ENCODE peak calls at places on chromosomes 12 and 14, in five cellular contexts. V, I, Z, U and Q are unnamed samples.
A peak's percentile ranks its signal among the peaks of the same experiment; 100 is the strongest.

GRCh38 chr12:130617219-130617618 is 98.9 kb downstream of the RIMBP2 start:
- DNase-seq in I (no peak), V (no peak), Z (no peak), U (no peak), Q (no peak)

GRCh38 chr12:56375598-56376434 is 13.2 kb upstream of the APOF start:
- DNase-seq in Z (no peak), I (no peak), U (peak; percentile 69), V (no peak), Q (peak; percentile 82)

GRCh38 chr12:87302126-87302732 is 727.0 kb downstream of the C12orf50 start:
- DNase-seq in Z (no peak), U (no peak), V (no peak), I (no peak), Q (no peak)

GRCh38 chr14:50013198-50013918 is 103.0 kb downstream of the VCPKMT start:
- DNase-seq in Z (no peak), U (no peak), V (no peak), I (no peak), Q (no peak)

GRCh38 chr14:70905316-70905715 is 1.9 kb upstream of the PCNX1 start:
- DNase-seq in U (peak; percentile 58), I (peak; percentile 20), Z (peak; percentile 79), V (no peak), Q (no peak)

GRCh38 chr14:57714487-57714899 is 151.4 kb downstream of the SLC35F4 start:
- DNase-seq in I (no peak), U (no peak), Z (no peak), V (no peak), Q (no peak)

GRCh38 chr14:88584451-88584850 is 21.6 kb downstream of the ZC3H14 start:
- DNase-seq in U (no peak), Z (no peak), I (no peak), V (no peak), Q (no peak)

GRCh38 chr12:106926657-106927056 is 29.1 kb upstream of the TMEM263 start:
- DNase-seq in Z (no peak), I (no peak), V (no peak), U (no peak), Q (no peak)

GRCh38 chr12:97177482-97177881 is 270.4 kb downstream of the NEDD1 start:
- DNase-seq in U (no peak), V (no peak), Z (no peak), I (no peak), Q (no peak)

GRCh38 chr14:87175175-87175574 is 817.8 kb downstream of the GALC start:
- DNase-seq in Z (no peak), I (no peak), V (no peak), U (no peak), Q (no peak)

GRCh38 chr12:108468149-108468968 is 46.7 kb upstream of the FICD start:
- DNase-seq in U (no peak), I (no peak), Z (no peak), V (no peak), Q (no peak)

GRCh38 chr12:127401005-127401404 is 866.0 kb upstream of the TMEM132C start:
- DNase-seq in V (no peak), U (no peak), I (no peak), Z (no peak), Q (no peak)

GRCh38 chr12:41286426-41286825 is 98.3 kb downstream of the PDZRN4 start:
- DNase-seq in U (no peak), Z (no peak), V (no peak), I (no peak), Q (no peak)

GRCh38 chr12:118034429-118035193 is 18.1 kb downstream of the RFC5 start:
- DNase-seq in I (peak; percentile 22), Z (no peak), V (no peak), U (no peak), Q (no peak)

GRCh38 chr12:105508096-105508495 is 177.6 kb downstream of the C12orf75 start:
- DNase-seq in Z (no peak), V (no peak), I (no peak), U (no peak), Q (no peak)

GRCh38 chr14:100271247-100271939 is 32.4 kb downstream of the YY1 start:
- DNase-seq in I (peak; percentile 80), V (no peak), U (peak; percentile 75), Z (no peak), Q (no peak)

GRCh38 chr12:93947486-93947885 is 200.9 kb upstream of the PLXNC1 start:
- DNase-seq in U (no peak), V (no peak), Z (no peak), I (no peak), Q (no peak)

GRCh38 chr14:53842938-53843337 is 113.7 kb downstream of the BMP4 start:
- DNase-seq in Z (no peak), U (no peak), V (no peak), I (peak; percentile 28), Q (no peak)

GRCh38 chr12:14997998-14998397 is 25.2 kb downstream of the PDE6H start:
- DNase-seq in V (no peak), I (no peak), Z (no peak), U (no peak), Q (no peak)

GRCh38 chr14:59631237-59631636 is 54.6 kb upstream of the CCDC175 start:
- DNase-seq in U (no peak), Z (no peak), I (no peak), V (no peak), Q (no peak)

GRCh38 chr12:106205208-106206069 is 42.4 kb downstream of the CKAP4 start:
- DNase-seq in U (no peak), V (no peak), I (peak; percentile 24), Z (peak; percentile 85), Q (peak; percentile 46)

GRCh38 chr12:104928036-104928770 is 29.9 kb downstream of the SLC41A2 start:
- DNase-seq in V (no peak), I (no peak), U (no peak), Z (no peak), Q (no peak)

GRCh38 chr14:59576332-59577294 is at the start of gene CCDC175:
- DNase-seq in U (peak; percentile 95), I (peak; percentile 90), Z (peak; percentile 71), V (no peak), Q (peak; percentile 95)

GRCh38 chr14:28765169-28765906 is 1.2 kb upstream of the FOXG1 start:
- DNase-seq in V (no peak), I (no peak), U (no peak), Z (no peak), Q (no peak)

GRCh38 chr12:26198742-26199141 is 3.4 kb downstream of the SSPN start:
- DNase-seq in U (no peak), V (no peak), I (no peak), Z (peak; percentile 68), Q (no peak)

GRCh38 chr12:113439606-113440030 is 17.4 kb downstream of the SDSL start:
- DNase-seq in U (no peak), I (peak; percentile 64), V (no peak), Z (no peak), Q (no peak)

GRCh38 chr12:24407884-24408283 is 458.4 kb upstream of the SOX5 start:
- DNase-seq in V (no peak), Z (no peak), U (no peak), I (no peak), Q (no peak)

GRCh38 chr14:28754209-28754985 is 12.2 kb upstream of the FOXG1 start:
- DNase-seq in I (peak; percentile 32), V (no peak), U (no peak), Z (no peak), Q (no peak)

GRCh38 chr12:19245126-19245525 is 115.6 kb downstream of the PLEKHA5 start:
- DNase-seq in V (no peak), U (no peak), I (no peak), Z (no peak), Q (no peak)

GRCh38 chr12:3291939-3292338 is 199.1 kb upstream of the PRMT8 start:
- DNase-seq in Z (no peak), U (no peak), I (no peak), V (no peak), Q (no peak)
- TF ChIP-seq CTCF in Z (no peak), U (no peak), I (no peak), V (no peak), Q (no peak)

DNA sequence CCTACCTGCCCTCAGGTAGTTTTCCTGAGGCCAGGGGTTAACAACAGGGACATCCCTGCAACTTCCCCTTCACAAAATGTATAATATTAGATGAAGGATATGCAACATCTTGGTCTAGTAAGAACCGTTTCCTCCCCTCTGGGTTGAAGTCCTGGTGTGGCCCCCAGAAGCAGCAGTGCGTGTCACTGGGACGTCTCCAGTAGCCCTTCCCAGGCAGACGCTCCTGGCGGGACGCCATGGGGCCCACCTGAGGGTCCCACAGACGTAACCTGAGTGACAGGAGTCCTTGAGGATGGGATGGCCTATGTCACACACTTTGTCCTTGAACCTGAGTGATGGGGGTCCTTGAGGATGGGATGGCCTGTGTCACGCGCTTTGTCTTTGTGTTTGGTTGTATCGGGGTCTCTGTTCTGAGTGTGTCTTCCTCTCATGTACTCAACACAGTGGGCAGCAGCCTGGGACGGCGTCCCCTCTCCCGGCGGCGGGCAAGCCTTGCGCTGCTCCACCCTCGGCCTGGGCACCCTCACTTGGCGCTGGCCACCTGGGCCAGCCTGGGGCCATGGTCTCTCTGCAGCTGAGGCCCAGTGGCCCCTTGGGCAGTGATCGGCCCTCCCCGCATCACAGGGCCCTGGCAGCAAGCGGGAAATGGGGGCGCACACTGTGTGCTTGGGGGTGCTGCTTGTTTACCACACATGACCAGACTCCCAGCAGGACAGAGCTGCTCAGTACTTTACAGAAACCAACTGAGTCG is 14.3 kb upstream of the AMN start:
- DNase-seq in I (no peak), U (no peak), Z (no peak), V (no peak), Q (peak; percentile 51)
- TF ChIP-seq POLR2A in I (no peak), U (no peak), Z (no peak), V (no peak), Q (no peak)

GRCh38 chr14:26252176-26252575 is 345.7 kb downstream of the NOVA1 start:
- DNase-seq in V (no peak), I (no peak), U (no peak), Z (no peak), Q (no peak)

DNA sequence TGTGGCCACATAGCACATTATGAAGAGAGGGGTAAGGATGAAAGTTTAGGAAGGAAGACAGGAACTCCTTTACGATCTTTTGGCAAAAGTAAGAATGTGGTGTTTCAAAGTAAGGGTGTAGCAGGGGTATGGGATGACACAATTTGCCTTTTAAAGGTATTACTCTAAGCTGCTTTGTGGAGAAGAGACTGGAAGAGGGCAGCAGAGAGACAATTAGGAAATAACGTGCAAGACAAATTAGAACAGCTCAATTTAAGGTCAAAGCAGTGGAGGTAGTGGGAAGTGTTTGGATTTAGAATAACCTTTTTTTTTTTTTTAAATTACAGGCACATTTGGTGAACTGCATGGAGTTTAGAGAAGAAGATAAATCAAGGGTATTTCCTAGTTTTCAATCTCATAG is 342.6 kb downstream of the NOVA1 start:
- DNase-seq in V (no peak), Z (no peak), I (no peak), U (no peak), Q (no peak)
- TF ChIP-seq CTCF in V (peak; percentile 16), Z (peak; percentile 26), I (peak; percentile 4), U (no peak), Q (no peak)

DNA sequence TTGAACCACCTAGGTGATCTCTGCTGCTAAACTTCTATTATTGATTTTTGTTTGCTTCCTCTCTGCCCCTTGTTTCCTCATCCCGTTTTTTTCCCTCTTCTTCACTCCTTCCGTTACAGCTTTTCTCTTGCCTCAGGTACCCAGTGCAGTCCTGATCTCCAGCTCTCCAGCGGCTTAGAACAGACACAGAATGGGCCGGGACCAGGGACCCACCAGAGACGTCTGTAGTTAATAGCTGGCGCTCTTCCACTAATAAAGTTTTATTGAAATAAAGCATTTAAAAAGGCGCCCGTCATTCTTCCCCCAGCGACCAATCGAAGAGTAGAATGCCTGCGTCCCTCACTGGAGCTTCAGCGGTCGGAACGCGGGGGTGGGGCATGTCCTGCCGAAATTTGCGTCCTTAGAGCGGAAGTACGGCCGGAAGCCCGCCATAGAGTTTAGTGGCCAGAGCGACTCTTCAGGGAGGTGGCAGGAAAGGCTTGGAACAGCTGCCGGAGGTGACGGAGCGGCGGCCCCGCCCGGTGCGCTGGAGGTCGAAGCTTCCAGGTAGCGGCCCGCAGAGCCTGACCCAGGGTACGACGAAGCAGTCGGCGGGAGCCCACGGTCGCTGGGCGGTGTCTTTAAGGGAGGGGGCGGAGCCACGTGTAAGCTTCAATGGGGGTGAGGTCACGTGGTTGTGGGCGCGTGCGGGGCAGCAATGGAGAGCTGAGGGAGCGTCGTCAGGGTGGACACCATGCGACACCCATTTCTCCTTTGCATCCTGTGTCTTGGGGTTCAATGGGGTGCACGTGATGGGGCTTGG is at the start of gene COPS7A:
- DNase-seq in V (peak; percentile 94), Z (peak; percentile 99), U (peak; percentile 100), I (peak; percentile 96), Q (peak; percentile 100)
- TF ChIP-seq POLR2A in V (peak; percentile 55), Z (no peak), U (peak; percentile 58), I (peak; percentile 40), Q (no peak)